ENCODE peak calls at places on chromosomes 1 and 21, in four cellular contexts. One of them, this sample, is unnamed.

GRCh38 chr1:171800342-171800741 is 18.9 kb downstream of the METTL13 start:
- DNase-seq in HFFc6: no peak
- DNase-seq in heart right ventricle: no peak
- DNase-seq in left ventricle myocardium inferior: no peak
- DNase-seq in this sample: no peak

GRCh38 chr1:97516588-97516987 is 404.2 kb downstream of the DPYD start:
- DNase-seq in heart right ventricle: no peak
- DNase-seq in left ventricle myocardium inferior: no peak
- DNase-seq in HFFc6: no peak
- DNase-seq in this sample: no peak

GRCh38 chr1:38166461-38166860 is 119.9 kb upstream of the POU3F1 start:
- DNase-seq in heart right ventricle: no peak
- DNase-seq in HFFc6: no peak
- DNase-seq in left ventricle myocardium inferior: no peak
- DNase-seq in this sample: no peak

GRCh38 chr1:175208773-175209492 is 16.4 kb upstream of the KIAA0040 start:
- DNase-seq in HFFc6: no peak
- DNase-seq in heart right ventricle: no peak
- DNase-seq in left ventricle myocardium inferior: no peak
- DNase-seq in this sample: no peak

GRCh38 chr21:16194851-16195251 is 465.1 kb downstream of the USP25 start:
- DNase-seq in heart right ventricle: no peak
- DNase-seq in HFFc6: no peak
- DNase-seq in left ventricle myocardium inferior: no peak
- DNase-seq in this sample: no peak

GRCh38 chr1:46490603-46491499 is 1.2 kb downstream of the DMBX1 start:
- DNase-seq in heart right ventricle: no peak
- DNase-seq in HFFc6: no peak
- DNase-seq in left ventricle myocardium inferior: no peak
- DNase-seq in this sample: peak

GRCh38 chr1:112575154-112575804 is 43.7 kb downstream of the ST7L start:
- DNase-seq in left ventricle myocardium inferior: no peak
- DNase-seq in heart right ventricle: no peak
- DNase-seq in HFFc6: peak
- DNase-seq in this sample: no peak

GRCh38 chr1:17403081-17403480 is 31.1 kb downstream of the PADI6 start:
- DNase-seq in heart right ventricle: no peak
- DNase-seq in left ventricle myocardium inferior: no peak
- DNase-seq in HFFc6: peak
- DNase-seq in this sample: no peak

GRCh38 chr1:167094690-167095089 is 815 bp downstream of the STYXL2 start:
- DNase-seq in heart right ventricle: no peak
- DNase-seq in left ventricle myocardium inferior: no peak
- DNase-seq in HFFc6: peak
- DNase-seq in this sample: no peak

GRCh38 chr1:10105484-10105883 is 72.7 kb downstream of the UBE4B start:
- DNase-seq in HFFc6: no peak
- DNase-seq in left ventricle myocardium inferior: peak
- DNase-seq in heart right ventricle: no peak
- DNase-seq in this sample: no peak

GRCh38 chr1:22447581-22448215 is 4.0 kb upstream of the ZBTB40 start:
- DNase-seq in left ventricle myocardium inferior: no peak
- DNase-seq in HFFc6: peak
- DNase-seq in heart right ventricle: no peak
- DNase-seq in this sample: no peak

GRCh38 chr1:180581635-180582039 is 22.9 kb downstream of the OVAAL start:
- DNase-seq in HFFc6: peak
- DNase-seq in left ventricle myocardium inferior: no peak
- DNase-seq in heart right ventricle: no peak
- DNase-seq in this sample: no peak

GRCh38 chr1:51288578-51288977 is 41.8 kb downstream of the TTC39A start:
- DNase-seq in left ventricle myocardium inferior: no peak
- DNase-seq in heart right ventricle: no peak
- DNase-seq in HFFc6: no peak
- DNase-seq in this sample: no peak

GRCh38 chr1:1122078-1122811 is 6.4 kb upstream of the C1orf159 start:
- DNase-seq in left ventricle myocardium inferior: peak
- DNase-seq in HFFc6: peak
- DNase-seq in heart right ventricle: peak
- DNase-seq in this sample: peak

GRCh38 chr1:23903754-23904153 is 9.4 kb downstream of the CNR2 start:
- DNase-seq in heart right ventricle: no peak
- DNase-seq in left ventricle myocardium inferior: no peak
- DNase-seq in HFFc6: no peak
- DNase-seq in this sample: no peak

GRCh38 chr1:158916085-158916484 is 15.3 kb upstream of the PYHIN1 start:
- DNase-seq in left ventricle myocardium inferior: no peak
- DNase-seq in HFFc6: no peak
- DNase-seq in heart right ventricle: no peak
- DNase-seq in this sample: no peak

DNA sequence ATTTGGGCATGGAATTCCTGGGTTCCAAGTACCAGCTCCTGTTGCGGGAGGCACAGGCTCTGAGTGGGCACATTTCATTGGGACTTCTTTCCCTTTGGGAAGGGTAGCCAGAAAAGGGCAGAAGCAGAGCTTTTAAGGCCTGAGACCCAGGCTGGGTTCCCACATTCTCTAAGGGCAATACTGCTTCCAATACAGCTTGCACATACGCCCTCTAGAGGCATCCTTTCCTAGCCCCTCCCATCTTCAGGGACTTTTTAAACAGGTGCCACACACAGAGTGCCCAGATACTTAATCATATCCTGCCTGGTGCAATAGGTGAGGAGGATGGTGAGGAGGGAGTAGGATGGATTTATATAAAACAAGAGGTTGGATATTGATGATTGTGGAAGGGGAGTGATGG is 5.7 kb downstream of the GPR88 start:
- DNase-seq in HFFc6: no peak
- DNase-seq in left ventricle myocardium inferior: no peak
- DNase-seq in heart right ventricle: no peak
- DNase-seq in this sample: no peak
- TF ChIP-seq CTCF in HFFc6: peak
- TF ChIP-seq CTCF in left ventricle myocardium inferior: no peak
- TF ChIP-seq CTCF in heart right ventricle: no peak
- TF ChIP-seq CTCF in this sample: no peak

DNA sequence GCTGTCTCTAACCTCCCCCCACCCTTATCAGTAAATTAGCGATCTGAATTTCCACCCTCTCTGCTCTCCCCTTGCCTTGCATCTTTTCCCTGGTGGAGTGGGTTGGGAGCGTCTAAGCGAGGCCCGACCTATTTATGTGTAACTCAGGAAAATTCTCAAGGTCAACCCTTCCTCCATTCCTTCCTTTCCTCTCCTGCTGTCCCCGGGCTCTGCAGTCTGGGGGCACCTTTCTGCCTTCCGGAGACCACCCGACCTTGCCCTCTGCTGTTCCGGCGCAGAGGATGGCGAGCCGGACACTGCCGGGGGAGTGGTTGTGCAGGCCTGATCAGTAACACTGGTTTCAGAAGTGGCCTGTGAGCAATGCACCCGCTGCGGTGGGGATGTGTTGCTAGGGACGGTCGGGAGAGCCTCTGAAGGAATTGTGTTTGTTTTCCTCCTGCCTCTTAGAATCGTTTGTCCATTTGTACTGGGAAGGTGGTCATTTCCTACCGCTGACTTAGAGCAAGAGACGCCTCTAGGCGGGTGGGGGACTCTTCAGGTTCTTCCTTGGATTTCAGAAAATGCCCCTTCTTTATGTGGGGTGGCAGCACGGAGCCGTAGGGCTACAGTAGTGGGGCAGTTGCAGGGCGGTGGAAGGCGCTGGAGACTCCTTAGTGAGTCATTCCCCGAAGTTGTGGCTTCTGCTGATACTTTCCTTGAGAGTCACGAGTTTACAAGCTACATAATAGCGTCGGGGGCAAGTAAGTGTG is 543 bp downstream of the MGST3 start:
- DNase-seq in heart right ventricle: peak
- DNase-seq in HFFc6: peak
- DNase-seq in left ventricle myocardium inferior: peak
- DNase-seq in this sample: peak
- TF ChIP-seq CTCF in heart right ventricle: no peak
- TF ChIP-seq CTCF in HFFc6: peak
- TF ChIP-seq CTCF in left ventricle myocardium inferior: no peak
- TF ChIP-seq CTCF in this sample: no peak

GRCh38 chr1:93778457-93778856 is 96.8 kb upstream of the BCAR3 start:
- DNase-seq in heart right ventricle: no peak
- DNase-seq in HFFc6: no peak
- DNase-seq in left ventricle myocardium inferior: no peak
- DNase-seq in this sample: no peak

GRCh38 chr1:93777255-93777654 is 95.6 kb upstream of the BCAR3 start:
- DNase-seq in heart right ventricle: no peak
- DNase-seq in left ventricle myocardium inferior: no peak
- DNase-seq in HFFc6: no peak
- DNase-seq in this sample: no peak

GRCh38 chr1:93776728-93777127 is 95.1 kb upstream of the BCAR3 start:
- DNase-seq in heart right ventricle: no peak
- DNase-seq in HFFc6: no peak
- DNase-seq in left ventricle myocardium inferior: no peak
- DNase-seq in this sample: no peak

GRCh38 chr1:93783876-93784275 is 95.1 kb downstream of the DNTTIP2 start:
- DNase-seq in heart right ventricle: no peak
- DNase-seq in left ventricle myocardium inferior: no peak
- DNase-seq in HFFc6: no peak
- DNase-seq in this sample: no peak

DNA sequence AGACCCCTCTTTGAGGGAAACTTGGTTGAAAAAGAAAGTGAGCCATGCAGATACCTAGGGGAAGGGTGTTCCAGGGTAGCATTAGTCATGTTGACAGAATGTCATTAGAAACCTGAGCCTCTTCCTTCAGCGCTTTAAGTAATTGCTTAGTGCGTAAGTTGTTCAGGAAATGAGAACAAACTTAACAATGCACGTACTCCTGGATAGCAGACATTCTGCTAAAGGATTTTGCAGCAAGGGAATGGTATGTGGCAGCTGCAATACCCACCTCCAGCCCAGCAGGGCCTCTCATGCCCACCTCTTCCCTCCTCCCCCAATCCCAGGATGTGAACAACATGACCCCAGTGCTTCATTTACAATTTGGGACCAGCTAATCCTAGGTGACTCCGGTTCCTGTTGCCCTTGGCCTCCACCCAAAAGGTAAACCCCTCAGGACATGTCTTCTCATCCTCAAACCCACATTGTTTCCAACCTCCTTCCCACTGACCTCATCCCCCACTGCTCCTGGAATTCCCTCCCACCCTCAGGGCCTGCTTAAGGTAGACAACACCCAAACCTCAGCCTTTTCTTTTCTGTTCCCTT is 98.0 kb upstream of the BCAR3 start:
- DNase-seq in HFFc6: peak
- DNase-seq in heart right ventricle: no peak
- DNase-seq in left ventricle myocardium inferior: no peak
- DNase-seq in this sample: no peak
- TF ChIP-seq CTCF in HFFc6: peak
- TF ChIP-seq CTCF in heart right ventricle: no peak
- TF ChIP-seq CTCF in left ventricle myocardium inferior: no peak
- TF ChIP-seq CTCF in this sample: no peak

DNA sequence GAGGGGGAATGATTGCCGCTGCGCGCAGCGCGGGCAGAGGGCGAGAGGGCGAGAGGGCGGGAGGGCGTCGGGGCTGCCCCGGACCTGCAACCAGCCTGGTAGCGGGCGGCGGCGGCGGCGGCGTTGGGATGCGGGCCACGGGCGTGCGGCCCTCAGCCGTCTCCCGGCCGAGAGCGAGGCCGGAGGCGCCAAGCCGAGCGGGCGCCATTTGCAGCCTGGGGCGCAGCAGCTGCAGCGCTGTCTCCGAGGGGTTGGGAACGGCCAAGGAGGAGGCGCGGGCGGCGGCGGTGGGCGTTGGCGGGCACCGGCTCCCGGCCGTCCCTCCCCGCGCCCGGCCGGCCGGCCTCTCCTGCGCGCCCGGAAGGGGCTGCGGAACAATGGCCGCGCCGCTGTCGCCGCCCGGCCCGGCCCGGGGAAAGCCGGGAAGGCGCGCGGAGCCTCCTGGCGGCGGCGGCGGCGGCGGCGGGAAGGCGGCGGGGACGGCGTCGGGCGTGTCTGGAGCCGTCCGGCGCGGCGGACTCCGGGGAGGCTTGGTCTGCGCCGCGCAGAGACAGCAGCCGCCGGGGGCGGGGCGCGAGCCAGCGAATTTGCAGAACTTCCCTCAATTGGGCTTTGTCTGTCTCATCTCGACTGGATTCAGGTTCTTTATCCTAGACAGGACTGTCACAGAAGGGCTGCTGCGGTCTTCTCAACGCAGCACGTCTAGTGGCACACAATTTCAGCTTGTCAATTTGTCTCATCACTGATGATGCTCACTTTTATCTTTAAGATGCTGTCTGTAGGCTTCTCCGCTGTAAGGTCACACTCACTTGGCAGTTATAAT is 35.7 kb downstream of the ZBTB8B start:
- DNase-seq in HFFc6: peak
- DNase-seq in heart right ventricle: peak
- DNase-seq in left ventricle myocardium inferior: peak
- DNase-seq in this sample: peak
- TF ChIP-seq CTCF in HFFc6: peak
- TF ChIP-seq CTCF in heart right ventricle: no peak
- TF ChIP-seq CTCF in left ventricle myocardium inferior: peak
- TF ChIP-seq CTCF in this sample: no peak

DNA sequence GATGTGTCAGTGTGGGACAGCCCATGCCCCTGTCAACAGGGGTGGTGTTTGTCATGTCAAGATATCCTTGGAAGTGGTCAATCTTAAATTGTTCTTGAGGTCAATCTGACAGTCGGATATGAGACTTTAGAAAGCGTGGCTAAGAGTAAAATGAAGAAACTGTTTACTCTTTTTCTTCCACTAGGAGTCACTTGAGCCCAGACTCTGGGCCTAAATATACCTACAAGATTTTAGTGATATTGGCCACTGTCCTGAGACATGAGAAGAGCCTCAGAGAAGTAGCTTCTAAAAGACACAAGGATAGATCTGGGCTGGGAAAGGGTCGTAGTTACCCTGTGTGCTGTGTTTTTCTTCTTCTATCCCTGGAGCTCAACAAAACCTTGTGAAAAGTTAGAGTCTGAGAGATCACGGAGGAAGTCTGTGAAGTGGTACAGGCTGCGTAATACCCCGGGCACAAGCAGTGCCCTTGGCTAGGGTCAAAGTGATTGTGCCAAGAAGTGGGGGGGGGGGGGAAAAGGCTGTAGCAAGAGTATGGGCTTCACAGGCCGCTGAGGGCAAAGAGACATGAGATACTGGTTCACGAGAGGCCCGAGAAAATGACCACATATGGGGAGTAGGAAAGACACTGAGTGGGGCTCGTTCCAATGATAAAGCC is 355.2 kb upstream of the GREM2 start:
- DNase-seq in heart right ventricle: no peak
- DNase-seq in HFFc6: peak
- DNase-seq in left ventricle myocardium inferior: no peak
- DNase-seq in this sample: no peak
- TF ChIP-seq CTCF in heart right ventricle: no peak
- TF ChIP-seq CTCF in HFFc6: peak
- TF ChIP-seq CTCF in left ventricle myocardium inferior: no peak
- TF ChIP-seq CTCF in this sample: peak